ENCODE peak calls at places on chromosome 21, in seven cellular contexts. Z, F, V, S, D, N and K are unnamed samples.

GRCh38 chr21:30248844-30249243 is 32.9 kb upstream of the CLDN8 start:
- DNase-seq in Z (no peak), F (no peak), V (no peak), S (no peak), D (no peak), N (no peak), K (no peak)

GRCh38 chr21:39660191-39660590 is 47.5 kb downstream of the B3GALT5 start:
- DNase-seq in Z (no peak), F (peak), V (peak), S (peak), D (peak), N (no peak), K (no peak)

GRCh38 chr21:43994646-43995045 is 17.5 kb upstream of the TRAPPC10 start:
- DNase-seq in Z (no peak), F (no peak), V (no peak), S (no peak), D (no peak), N (no peak), K (no peak)

GRCh38 chr21:37060296-37060695 is 12.6 kb downstream of the PIGP start:
- DNase-seq in Z (peak), F (peak), V (no peak), S (peak), D (peak), N (no peak), K (peak)

GRCh38 chr21:7953058-7953457 is 2568.3 kb upstream of the TPTE start:
- DNase-seq in Z (no peak), F (no peak), V (no peak), S (no peak), D (no peak), N (no peak), K (no peak)

GRCh38 chr21:15908187-15908586 is 178.4 kb downstream of the USP25 start:
- DNase-seq in Z (no peak), F (peak), V (no peak), S (no peak), D (no peak), N (no peak), K (no peak)

GRCh38 chr21:41634858-41635257 is 126.9 kb upstream of the TMPRSS2 start:
- DNase-seq in Z (no peak), F (peak), V (no peak), S (no peak), D (no peak), N (no peak), K (no peak)

GRCh38 chr21:42474043-42474831 is 21.8 kb downstream of the RSPH1 start:
- DNase-seq in Z (no peak), F (no peak), V (peak), S (no peak), D (peak), N (peak), K (no peak)

GRCh38 chr21:18529253-18529652 is 125.7 kb upstream of the TMPRSS15 start:
- DNase-seq in Z (no peak), F (peak), V (no peak), S (no peak), D (no peak), N (peak), K (no peak)

GRCh38 chr21:26814374-26814773 is 30.8 kb downstream of the ADAMTS1 start:
- DNase-seq in Z (no peak), F (no peak), V (no peak), S (no peak), D (no peak), N (no peak), K (no peak)

GRCh38 chr21:25334046-25334730 is 273.1 kb downstream of the MRPL39 start:
- DNase-seq in Z (no peak), F (no peak), V (no peak), S (no peak), D (no peak), N (no peak), K (no peak)

GRCh38 chr21:14956826-14957225 is 108.0 kb downstream of the NRIP1 start:
- DNase-seq in Z (no peak), F (peak), V (no peak), S (peak), D (no peak), N (no peak), K (no peak)

GRCh38 chr21:15850645-15851044 is 120.9 kb downstream of the USP25 start:
- DNase-seq in Z (no peak), F (peak), V (no peak), S (no peak), D (no peak), N (no peak), K (no peak)

GRCh38 chr21:23951251-23951650 is 1656.0 kb downstream of the MRPL39 start:
- DNase-seq in Z (no peak), F (peak), V (no peak), S (peak), D (no peak), N (no peak), K (no peak)

GRCh38 chr21:33402011-33402979 is 918 bp upstream of the IFNGR2 start:
- DNase-seq in Z (peak), F (peak), V (peak), S (no peak), D (peak), N (no peak), K (peak)

GRCh38 chr21:43775795-43776430 is at the start of gene CSTB:
- DNase-seq in Z (peak), F (no peak), V (peak), S (no peak), D (peak), N (no peak), K (peak)

GRCh38 chr21:42627527-42628289 is 25.7 kb upstream of the PDE9A start:
- DNase-seq in Z (no peak), F (no peak), V (no peak), S (no peak), D (no peak), N (no peak), K (no peak)

GRCh38 chr21:16308269-16308668 is 578.5 kb downstream of the USP25 start:
- DNase-seq in Z (no peak), F (no peak), V (no peak), S (no peak), D (no peak), N (no peak), K (no peak)

GRCh38 chr21:44413566-44414290 is 41.6 kb upstream of the LRRC3 start:
- DNase-seq in Z (no peak), F (no peak), V (no peak), S (no peak), D (no peak), N (no peak), K (peak)

GRCh38 chr21:43340491-43341348 is 86.2 kb downstream of the SIK1 start:
- DNase-seq in Z (no peak), F (peak), V (no peak), S (peak), D (peak), N (peak), K (no peak)

GRCh38 chr21:43906585-43907370 is 41.8 kb downstream of the AGPAT3 start:
- DNase-seq in Z (no peak), F (no peak), V (no peak), S (no peak), D (no peak), N (no peak), K (no peak)

GRCh38 chr21:23217597-23217996 is 2219.4 kb downstream of the NCAM2 start:
- DNase-seq in Z (no peak), F (no peak), V (no peak), S (no peak), D (no peak), N (no peak), K (no peak)

GRCh38 chr21:41369105-41369914 is 7.5 kb downstream of the MX2 start:
- DNase-seq in Z (peak), F (no peak), V (no peak), S (no peak), D (no peak), N (no peak), K (no peak)

GRCh38 chr21:42040411-42041180 is 30.4 kb upstream of the ZBTB21 start:
- DNase-seq in Z (no peak), F (peak), V (no peak), S (peak), D (peak), N (peak), K (no peak)

GRCh38 chr21:14388282-14388681 is 5.3 kb upstream of the HSPA13 start:
- DNase-seq in Z (no peak), F (no peak), V (no peak), S (no peak), D (no peak), N (no peak), K (no peak)

GRCh38 chr21:44423941-44424607 is 31.2 kb upstream of the LRRC3 start:
- DNase-seq in Z (no peak), F (no peak), V (peak), S (no peak), D (peak), N (no peak), K (no peak)

GRCh38 chr21:14095021-14095420 is 115.7 kb downstream of the LIPI start:
- DNase-seq in Z (peak), F (no peak), V (no peak), S (no peak), D (no peak), N (no peak), K (no peak)

GRCh38 chr21:32141009-32141357 is 137.9 kb downstream of the MIS18A start:
- DNase-seq in Z (no peak), F (no peak), V (no peak), S (no peak), D (no peak), N (no peak), K (no peak)

GRCh38 chr21:17451364-17451869 is 61.4 kb upstream of the CXADR start:
- DNase-seq in Z (no peak), F (peak), V (no peak), S (peak), D (peak), N (no peak), K (no peak)

GRCh38 chr21:42413093-42413492 is 9.4 kb downstream of the UBASH3A start:
- DNase-seq in Z (no peak), F (no peak), V (no peak), S (no peak), D (no peak), N (no peak), K (no peak)

GRCh38 chr21:44378646-44379581 is 25.5 kb downstream of the TRPM2 start:
- DNase-seq in Z (no peak), F (no peak), V (no peak), S (no peak), D (peak), N (no peak), K (peak)

GRCh38 chr21:44000360-44000759 is 11.7 kb upstream of the TRAPPC10 start:
- DNase-seq in Z (no peak), F (no peak), V (no peak), S (no peak), D (no peak), N (no peak), K (peak)

GRCh38 chr21:44356636-44357035 is 3.2 kb downstream of the TRPM2 start:
- DNase-seq in Z (no peak), F (no peak), V (no peak), S (no peak), D (no peak), N (no peak), K (no peak)

GRCh38 chr21:14690886-14691285 is 144.8 kb upstream of the SAMSN1 start:
- DNase-seq in Z (no peak), F (no peak), V (no peak), S (no peak), D (no peak), N (no peak), K (no peak)

GRCh38 chr21:42820513-42821465 is 58.5 kb downstream of the WDR4 start:
- DNase-seq in Z (no peak), F (no peak), V (no peak), S (no peak), D (no peak), N (no peak), K (no peak)

GRCh38 chr21:42513151-42513984 is at the start of gene SLC37A1:
- DNase-seq in Z (peak), F (no peak), V (no peak), S (no peak), D (no peak), N (no peak), K (no peak)

GRCh38 chr21:41613421-41613998 is 105.6 kb upstream of the TMPRSS2 start:
- DNase-seq in Z (no peak), F (no peak), V (no peak), S (no peak), D (no peak), N (no peak), K (no peak)

GRCh38 chr21:28444567-28444966 is 548.1 kb downstream of the LTN1 start:
- DNase-seq in Z (no peak), F (no peak), V (no peak), S (no peak), D (no peak), N (no peak), K (no peak)

GRCh38 chr21:28447453-28447852 is 545.2 kb downstream of the LTN1 start:
- DNase-seq in Z (no peak), F (peak), V (no peak), S (no peak), D (no peak), N (no peak), K (no peak)

GRCh38 chr21:28442624-28443023 is 550.1 kb downstream of the LTN1 start:
- DNase-seq in Z (no peak), F (peak), V (no peak), S (no peak), D (no peak), N (no peak), K (no peak)

GRCh38 chr21:28444131-28444530 is 548.5 kb downstream of the LTN1 start:
- DNase-seq in Z (no peak), F (no peak), V (no peak), S (no peak), D (no peak), N (no peak), K (no peak)

GRCh38 chr21:28445081-28445830 is 547.4 kb downstream of the LTN1 start:
- DNase-seq in Z (no peak), F (peak), V (no peak), S (peak), D (no peak), N (no peak), K (no peak)
- H3K27ac ChIP-seq in Z (no peak), F (peak), V (no peak), S (peak), D (no peak), N (no peak), K (no peak)

GRCh38 chr21:38479641-38480515 is 18.4 kb downstream of the ERG start:
- DNase-seq in Z (no peak), F (no peak), V (no peak), S (no peak), D (no peak), N (peak), K (no peak)

GRCh38 chr21:38477241-38477640 is 21.0 kb downstream of the ERG start:
- DNase-seq in Z (no peak), F (no peak), V (no peak), S (no peak), D (no peak), N (no peak), K (no peak)

GRCh38 chr21:38476385-38476784 is 21.9 kb downstream of the ERG start:
- DNase-seq in Z (no peak), F (no peak), V (no peak), S (no peak), D (no peak), N (no peak), K (no peak)

GRCh38 chr21:38475519-38475918 is 22.8 kb downstream of the ERG start:
- DNase-seq in Z (no peak), F (no peak), V (no peak), S (no peak), D (no peak), N (no peak), K (no peak)

DNA sequence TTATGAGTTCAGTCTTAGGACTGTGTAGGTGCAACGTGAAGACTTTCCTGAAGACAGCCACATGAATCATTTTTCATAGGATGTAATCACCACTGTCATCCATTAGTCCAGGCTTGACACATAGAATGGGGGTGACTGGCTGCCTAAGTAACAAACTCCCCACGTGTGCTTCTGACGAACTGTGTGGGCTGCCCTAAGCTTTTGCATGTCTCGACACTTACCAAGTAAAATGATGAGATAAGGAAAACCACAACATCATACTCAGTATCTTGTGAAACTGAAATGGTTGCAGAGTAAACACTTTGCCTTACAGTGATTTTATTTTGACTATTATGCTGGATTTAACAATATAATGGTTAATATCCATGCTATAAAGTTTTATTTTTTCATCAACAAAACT is 19.5 kb downstream of the ERG start:
- DNase-seq in Z (no peak), F (peak), V (no peak), S (no peak), D (no peak), N (peak), K (no peak)
- TF ChIP-seq CTCF in Z (no peak), F (no peak), V (no peak), S (no peak), D (no peak), N (no peak), K (no peak)

GRCh38 chr21:45507888-45508508 is 34.2 kb downstream of the SLC19A1 start:
- DNase-seq in Z (no peak), F (no peak), V (no peak), S (no peak), D (no peak), N (no peak), K (no peak)
- H3K4me3 ChIP-seq in Z (no peak), F (no peak), V (no peak), S (no peak), D (no peak), N (no peak), K (no peak)

GRCh38 chr21:34553199-34553952 is 41.4 kb upstream of the KCNE1 start:
- DNase-seq in Z (peak), F (peak), V (no peak), S (no peak), D (no peak), N (no peak), K (no peak)
- H3K27ac ChIP-seq in Z (no peak), F (peak), V (peak), S (peak), D (peak), N (peak), K (no peak)